ENCODE peak calls at places on chromosomes 5 and 9, in six cellular contexts. One of them, this sample, is unnamed.
A peak's percentile ranks its signal among the peaks of the same experiment; 100 is the strongest.

GRCh38 chr5:124736111-124736813 is 10.2 kb downstream of the ZNF608 start:
- DNase-seq in AG04449: no peak
- DNase-seq in fibroblast of lung: peak; percentile 95
- DNase-seq in astrocyte of the cerebellum: peak; percentile 96
- DNase-seq in K562: no peak
- DNase-seq in NT2/D1: no peak
- DNase-seq in this sample: peak; percentile 87

GRCh38 chr5:23823521-23823920 is 316.1 kb downstream of the PRDM9 start:
- DNase-seq in fibroblast of lung: no peak
- DNase-seq in AG04449: no peak
- DNase-seq in astrocyte of the cerebellum: no peak
- DNase-seq in NT2/D1: no peak
- DNase-seq in K562: no peak
- DNase-seq in this sample: no peak

GRCh38 chr9:8677725-8678124 is 878.1 kb upstream of the DMAC1 start:
- DNase-seq in AG04449: no peak
- DNase-seq in K562: no peak
- DNase-seq in NT2/D1: no peak
- DNase-seq in fibroblast of lung: no peak
- DNase-seq in astrocyte of the cerebellum: no peak
- DNase-seq in this sample: no peak

GRCh38 chr5:134188092-134188491 is 11.3 kb upstream of the SKP1 start:
- DNase-seq in AG04449: no peak
- DNase-seq in NT2/D1: no peak
- DNase-seq in fibroblast of lung: no peak
- DNase-seq in astrocyte of the cerebellum: no peak
- DNase-seq in K562: no peak
- DNase-seq in this sample: no peak

GRCh38 chr5:98105651-98106050 is 667.8 kb upstream of the RGMB start:
- DNase-seq in AG04449: no peak
- DNase-seq in K562: no peak
- DNase-seq in NT2/D1: no peak
- DNase-seq in fibroblast of lung: no peak
- DNase-seq in astrocyte of the cerebellum: no peak
- DNase-seq in this sample: no peak

GRCh38 chr5:147234098-147234824 is 565 bp upstream of the STK32A start:
- DNase-seq in K562: no peak
- DNase-seq in NT2/D1: no peak
- DNase-seq in fibroblast of lung: no peak
- DNase-seq in AG04449: no peak
- DNase-seq in astrocyte of the cerebellum: no peak
- DNase-seq in this sample: no peak

GRCh38 chr9:136975624-136976023 is 1.7 kb upstream of the PTGDS start:
- DNase-seq in NT2/D1: no peak
- DNase-seq in fibroblast of lung: no peak
- DNase-seq in astrocyte of the cerebellum: peak; percentile 15
- DNase-seq in K562: peak; percentile 58
- DNase-seq in AG04449: no peak
- DNase-seq in this sample: no peak

GRCh38 chr5:172766287-172767104 is 4.5 kb downstream of the DUSP1 start:
- DNase-seq in fibroblast of lung: peak; percentile 94
- DNase-seq in NT2/D1: no peak
- DNase-seq in AG04449: peak; percentile 90
- DNase-seq in K562: no peak
- DNase-seq in astrocyte of the cerebellum: peak; percentile 87
- DNase-seq in this sample: peak; percentile 78

GRCh38 chr5:38384396-38384795 is 126.0 kb downstream of the EGFLAM start:
- DNase-seq in astrocyte of the cerebellum: no peak
- DNase-seq in NT2/D1: no peak
- DNase-seq in AG04449: no peak
- DNase-seq in fibroblast of lung: no peak
- DNase-seq in K562: no peak
- DNase-seq in this sample: no peak

GRCh38 chr5:147504535-147504934 is 5.3 kb downstream of the DPYSL3 start:
- DNase-seq in K562: no peak
- DNase-seq in fibroblast of lung: no peak
- DNase-seq in NT2/D1: no peak
- DNase-seq in astrocyte of the cerebellum: no peak
- DNase-seq in AG04449: no peak
- DNase-seq in this sample: no peak

GRCh38 chr9:38346811-38347735 is 45.4 kb upstream of the ALDH1B1 start:
- DNase-seq in K562: no peak
- DNase-seq in AG04449: no peak
- DNase-seq in NT2/D1: peak; percentile 40
- DNase-seq in fibroblast of lung: no peak
- DNase-seq in astrocyte of the cerebellum: no peak
- DNase-seq in this sample: no peak

GRCh38 chr9:72947987-72948465 is 4.8 kb downstream of the ALDH1A1 start:
- DNase-seq in NT2/D1: no peak
- DNase-seq in K562: no peak
- DNase-seq in astrocyte of the cerebellum: no peak
- DNase-seq in fibroblast of lung: no peak
- DNase-seq in AG04449: no peak
- DNase-seq in this sample: no peak

GRCh38 chr9:124251605-124252366 is 6.0 kb upstream of the NEK6 start:
- DNase-seq in astrocyte of the cerebellum: no peak
- DNase-seq in AG04449: no peak
- DNase-seq in NT2/D1: no peak
- DNase-seq in K562: no peak
- DNase-seq in fibroblast of lung: no peak
- DNase-seq in this sample: peak; percentile 53

GRCh38 chr5:92544042-92544441 is 1037.0 kb downstream of the NR2F1-AS1 start:
- DNase-seq in astrocyte of the cerebellum: no peak
- DNase-seq in AG04449: peak; percentile 36
- DNase-seq in K562: no peak
- DNase-seq in NT2/D1: no peak
- DNase-seq in fibroblast of lung: no peak
- DNase-seq in this sample: no peak

GRCh38 chr9:34954225-34954624 is 3.9 kb upstream of the PHF24 start:
- DNase-seq in NT2/D1: no peak
- DNase-seq in fibroblast of lung: no peak
- DNase-seq in K562: no peak
- DNase-seq in AG04449: no peak
- DNase-seq in astrocyte of the cerebellum: no peak
- DNase-seq in this sample: no peak

GRCh38 chr5:73266925-73267775 is 94.2 kb downstream of the TMEM174 start:
- DNase-seq in NT2/D1: no peak
- DNase-seq in K562: no peak
- DNase-seq in astrocyte of the cerebellum: no peak
- DNase-seq in fibroblast of lung: peak; percentile 38
- DNase-seq in AG04449: no peak
- DNase-seq in this sample: no peak

GRCh38 chr5:32027093-32027716 is 146.9 kb downstream of the GOLPH3 start:
- DNase-seq in NT2/D1: no peak
- DNase-seq in astrocyte of the cerebellum: no peak
- DNase-seq in fibroblast of lung: peak; percentile 14
- DNase-seq in AG04449: no peak
- DNase-seq in K562: no peak
- DNase-seq in this sample: no peak
- H3K4me3 ChIP-seq in NT2/D1: no peak overlapping the region
- H3K4me3 ChIP-seq in astrocyte of the cerebellum: peak overlapping the region; percentile 5
- H3K4me3 ChIP-seq in fibroblast of lung: peak overlapping the region; percentile 7
- H3K4me3 ChIP-seq in AG04449: peak overlapping the region; percentile 20
- H3K4me3 ChIP-seq in K562: no peak overlapping the region
- H3K4me3 ChIP-seq in this sample: no peak overlapping the region

GRCh38 chr5:94241288-94241651 is 377.1 kb downstream of the KIAA0825 start:
- DNase-seq in AG04449: no peak
- DNase-seq in K562: no peak
- DNase-seq in NT2/D1: no peak
- DNase-seq in fibroblast of lung: no peak
- DNase-seq in astrocyte of the cerebellum: peak; percentile 40
- DNase-seq in this sample: no peak

GRCh38 chr5:94245608-94246007 is 372.8 kb downstream of the KIAA0825 start:
- DNase-seq in NT2/D1: no peak
- DNase-seq in fibroblast of lung: peak; percentile 30
- DNase-seq in K562: no peak
- DNase-seq in AG04449: no peak
- DNase-seq in astrocyte of the cerebellum: no peak
- DNase-seq in this sample: no peak

GRCh38 chr5:94240616-94241287 is 377.7 kb downstream of the KIAA0825 start:
- DNase-seq in K562: no peak
- DNase-seq in fibroblast of lung: peak; percentile 84
- DNase-seq in AG04449: no peak
- DNase-seq in NT2/D1: no peak
- DNase-seq in astrocyte of the cerebellum: peak; percentile 19
- DNase-seq in this sample: peak; percentile 72

GRCh38 chr5:94240064-94240463 is 378.3 kb downstream of the KIAA0825 start:
- DNase-seq in NT2/D1: no peak
- DNase-seq in K562: no peak
- DNase-seq in astrocyte of the cerebellum: no peak
- DNase-seq in fibroblast of lung: peak; percentile 21
- DNase-seq in AG04449: no peak
- DNase-seq in this sample: no peak

GRCh38 chr5:94243612-94244011 is 374.8 kb downstream of the KIAA0825 start:
- DNase-seq in NT2/D1: no peak
- DNase-seq in K562: no peak
- DNase-seq in fibroblast of lung: no peak
- DNase-seq in astrocyte of the cerebellum: peak; percentile 34
- DNase-seq in AG04449: peak; percentile 40
- DNase-seq in this sample: peak; percentile 41
- H3K4me3 ChIP-seq in NT2/D1: no peak overlapping the region
- H3K4me3 ChIP-seq in K562: no peak overlapping the region
- H3K4me3 ChIP-seq in fibroblast of lung: no peak overlapping the region
- H3K4me3 ChIP-seq in astrocyte of the cerebellum: no peak overlapping the region
- H3K4me3 ChIP-seq in AG04449: no peak overlapping the region
- H3K4me3 ChIP-seq in this sample: no peak overlapping the region

GRCh38 chr5:159311063-159311462 is 19.2 kb downstream of the IL12B start:
- DNase-seq in K562: no peak
- DNase-seq in astrocyte of the cerebellum: no peak
- DNase-seq in fibroblast of lung: no peak
- DNase-seq in AG04449: no peak
- DNase-seq in NT2/D1: no peak
- DNase-seq in this sample: no peak
- H3K4me3 ChIP-seq in K562: no peak overlapping the region
- H3K4me3 ChIP-seq in astrocyte of the cerebellum: no peak overlapping the region
- H3K4me3 ChIP-seq in fibroblast of lung: no peak overlapping the region
- H3K4me3 ChIP-seq in AG04449: no peak overlapping the region
- H3K4me3 ChIP-seq in NT2/D1: no peak overlapping the region
- H3K4me3 ChIP-seq in this sample: no peak overlapping the region

GRCh38 chr9:25678846-25679360 is 659 bp upstream of the TUSC1 start:
- DNase-seq in K562: no peak
- DNase-seq in fibroblast of lung: no peak
- DNase-seq in astrocyte of the cerebellum: no peak
- DNase-seq in AG04449: no peak
- DNase-seq in NT2/D1: no peak
- DNase-seq in this sample: no peak
- H3K4me3 ChIP-seq in K562: no peak overlapping the region
- H3K4me3 ChIP-seq in fibroblast of lung: peak overlapping the region; percentile 76
- H3K4me3 ChIP-seq in astrocyte of the cerebellum: peak overlapping the region; percentile 59
- H3K4me3 ChIP-seq in AG04449: peak overlapping the region; percentile 72
- H3K4me3 ChIP-seq in NT2/D1: peak overlapping the region; percentile 31
- H3K4me3 ChIP-seq in this sample: peak overlapping the region; percentile 85

GRCh38 chr5:148681157-148682131 is 27.1 kb upstream of the HTR4 start:
- DNase-seq in K562: no peak
- DNase-seq in astrocyte of the cerebellum: no peak
- DNase-seq in NT2/D1: no peak
- DNase-seq in fibroblast of lung: no peak
- DNase-seq in AG04449: no peak
- DNase-seq in this sample: no peak
- H3K4me3 ChIP-seq in K562: no peak overlapping the region
- H3K4me3 ChIP-seq in astrocyte of the cerebellum: no peak overlapping the region
- H3K4me3 ChIP-seq in NT2/D1: no peak overlapping the region
- H3K4me3 ChIP-seq in fibroblast of lung: no peak overlapping the region
- H3K4me3 ChIP-seq in AG04449: no peak overlapping the region
- H3K4me3 ChIP-seq in this sample: no peak overlapping the region

DNA sequence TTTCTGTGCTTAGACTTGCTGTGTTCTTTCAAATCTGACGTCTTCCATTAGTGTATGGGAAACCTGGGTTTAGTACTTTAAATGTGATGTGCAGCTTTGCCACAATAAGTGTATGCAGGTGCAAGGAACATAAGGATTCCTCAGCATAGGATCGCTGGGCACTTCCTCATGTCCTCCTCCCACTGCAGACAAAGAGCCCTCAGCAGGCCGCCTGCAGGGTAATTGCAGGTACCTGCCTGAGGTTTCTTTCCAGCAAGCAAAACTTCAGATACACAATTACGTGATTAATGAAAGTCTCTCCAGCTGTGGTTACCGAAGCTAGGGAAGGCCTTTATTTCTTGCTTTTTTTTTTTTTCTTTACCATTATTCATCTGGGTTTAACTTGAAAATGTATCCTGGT is 233.1 kb downstream of the RFK start:
- DNase-seq in AG04449: no peak
- DNase-seq in K562: no peak
- DNase-seq in astrocyte of the cerebellum: no peak
- DNase-seq in fibroblast of lung: no peak
- DNase-seq in NT2/D1: no peak
- DNase-seq in this sample: no peak
- H3K4me3 ChIP-seq in AG04449: no peak overlapping the region
- H3K4me3 ChIP-seq in K562: no peak overlapping the region
- H3K4me3 ChIP-seq in astrocyte of the cerebellum: no peak overlapping the region
- H3K4me3 ChIP-seq in fibroblast of lung: no peak overlapping the region
- H3K4me3 ChIP-seq in NT2/D1: no peak overlapping the region
- H3K4me3 ChIP-seq in this sample: no peak overlapping the region

DNA sequence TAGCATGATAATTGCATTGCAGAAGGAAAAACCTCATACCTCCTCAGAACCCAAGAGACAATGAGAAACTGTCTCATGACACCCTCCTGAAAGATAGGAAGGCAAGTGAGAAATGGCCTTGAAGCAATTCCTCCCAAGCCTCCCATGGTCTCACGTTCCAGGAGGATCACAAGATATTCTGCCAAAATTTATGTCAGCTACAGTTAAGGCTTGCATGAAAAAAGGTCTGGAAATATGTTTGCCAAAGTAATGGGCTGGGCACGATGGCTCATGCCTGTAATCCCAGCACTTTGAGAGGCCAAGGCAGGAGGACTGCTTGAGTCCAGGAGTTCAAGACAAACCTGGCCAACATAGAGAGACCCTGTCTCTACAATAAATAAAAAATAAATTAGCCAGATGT is 12.6 kb upstream of the HOMER1 start:
- DNase-seq in fibroblast of lung: no peak
- DNase-seq in astrocyte of the cerebellum: no peak
- DNase-seq in K562: no peak
- DNase-seq in NT2/D1: no peak
- DNase-seq in AG04449: no peak
- DNase-seq in this sample: no peak
- H3K4me3 ChIP-seq in fibroblast of lung: no peak overlapping the region
- H3K4me3 ChIP-seq in astrocyte of the cerebellum: no peak overlapping the region
- H3K4me3 ChIP-seq in K562: no peak overlapping the region
- H3K4me3 ChIP-seq in NT2/D1: no peak overlapping the region
- H3K4me3 ChIP-seq in AG04449: no peak overlapping the region
- H3K4me3 ChIP-seq in this sample: no peak overlapping the region

This sample was measured in BJ.